ENCODE peak calls at places on chromosomes 16 and 17, in seven cellular contexts. C is K562, A is Panc1, K is H1, B is HepG2, S is HCT116, N is GM12878. L is an unnamed sample.

GRCh38 chr16:17101646-17102045 is 369.1 kb downstream of the XYLT1 start:
- DNase-seq in C (peak; percentile 49), A (no peak), K (no peak), B (no peak), S (peak; percentile 54), N (no peak), L (no peak)

GRCh38 chr17:50559674-50560184 is 786 bp upstream of the CACNA1G start:
- DNase-seq in C (peak; percentile 78), A (no peak), K (peak; percentile 78), B (no peak), S (peak; percentile 64), N (no peak), L (peak; percentile 82)

GRCh38 chr17:80782536-80783427 is 208.9 kb upstream of the CHMP6 start:
- DNase-seq in C (no peak), A (no peak), K (no peak), B (no peak), S (no peak), N (no peak), L (no peak)

GRCh38 chr16:1446296-1447080 is 2.1 kb upstream of the CCDC154 start:
- DNase-seq in C (no peak), A (no peak), K (no peak), B (no peak), S (no peak), N (no peak), L (no peak)

GRCh38 chr16:17470871-17471744 is at the start of gene XYLT1:
- DNase-seq in C (no peak), A (no peak), K (no peak), B (no peak), S (no peak), N (no peak), L (peak; percentile 89)

GRCh38 chr16:85391175-85391707 is 221.9 kb upstream of the GSE1 start:
- DNase-seq in C (no peak), A (no peak), K (no peak), B (no peak), S (no peak), N (no peak), L (no peak)

GRCh38 chr16:84284168-84284722 is 10.4 kb upstream of the WFDC1 start:
- DNase-seq in C (peak; percentile 12), A (no peak), K (no peak), B (peak; percentile 48), S (no peak), N (no peak), L (peak; percentile 70)

GRCh38 chr17:74879308-74879707 is 6.5 kb upstream of the FDXR start:
- DNase-seq in C (no peak), A (no peak), K (no peak), B (no peak), S (no peak), N (no peak), L (no peak)

GRCh38 chr16:85017151-85017550 is 5.8 kb upstream of the ZDHHC7 start:
- DNase-seq in C (no peak), A (no peak), K (no peak), B (no peak), S (no peak), N (peak; percentile 19), L (no peak)

GRCh38 chr16:19704321-19705130 is 13.5 kb downstream of the KNOP1 start:
- DNase-seq in C (no peak), A (no peak), K (no peak), B (no peak), S (no peak), N (no peak), L (no peak)

GRCh38 chr17:7940034-7940433 is 8.0 kb downstream of the CNTROB start:
- DNase-seq in C (no peak), A (no peak), K (no peak), B (no peak), S (no peak), N (no peak), L (no peak)

GRCh38 chr17:1201132-1201702 is 21.4 kb upstream of the ABR start:
- DNase-seq in C (no peak), A (no peak), K (no peak), B (no peak), S (no peak), N (no peak), L (no peak)

GRCh38 chr17:32503251-32504165 is 16.7 kb downstream of the CDK5R1 start:
- DNase-seq in C (no peak), A (no peak), K (no peak), B (no peak), S (no peak), N (peak; percentile 98), L (no peak)

GRCh38 chr16:23642246-23642774 is 1.0 kb downstream of the DCTN5 start:
- DNase-seq in C (peak; percentile 7), A (no peak), K (no peak), B (no peak), S (no peak), N (no peak), L (no peak)

GRCh38 chr17:5883775-5884665 is 186.2 kb upstream of the WSCD1 start:
- DNase-seq in C (no peak), A (peak; percentile 27), K (no peak), B (no peak), S (no peak), N (no peak), L (no peak)

GRCh38 chr17:58232707-58233156 is 5.7 kb upstream of the LPO start:
- DNase-seq in C (peak; percentile 76), A (no peak), K (no peak), B (no peak), S (no peak), N (peak; percentile 87), L (no peak)

GRCh38 chr17:44254696-44255095 is 13.2 kb downstream of the SLC4A1 start:
- DNase-seq in C (no peak), A (no peak), K (no peak), B (no peak), S (no peak), N (no peak), L (no peak)

GRCh38 chr16:17261197-17261858 is 209.4 kb downstream of the XYLT1 start:
- DNase-seq in C (no peak), A (no peak), K (no peak), B (no peak), S (no peak), N (no peak), L (no peak)

GRCh38 chr17:69485901-69486643 is 71.6 kb downstream of the MAP2K6 start:
- DNase-seq in C (no peak), A (no peak), K (no peak), B (no peak), S (no peak), N (no peak), L (no peak)

GRCh38 chr17:34797724-34798123 is 163.5 kb downstream of the CCT6B start:
- DNase-seq in C (peak; percentile 42), A (no peak), K (peak; percentile 41), B (peak; percentile 6), S (no peak), N (no peak), L (no peak)

GRCh38 chr17:47323382-47324223 is at the start of gene EFCAB13:
- DNase-seq in C (peak; percentile 94), A (peak; percentile 50), K (peak; percentile 85), B (peak; percentile 84), S (no peak), N (peak; percentile 54), L (peak; percentile 99)

GRCh38 chr16:35573407-35573806 is 2114.0 kb downstream of the TP53TG3F start:
- DNase-seq in C (no peak), A (no peak), K (no peak), B (no peak), S (no peak), N (no peak), L (no peak)
- TF ChIP-seq SIN3A in C (no peak), A (no peak), K (no peak), B (no peak), S (no peak), N (no peak), L (no peak)

DNA sequence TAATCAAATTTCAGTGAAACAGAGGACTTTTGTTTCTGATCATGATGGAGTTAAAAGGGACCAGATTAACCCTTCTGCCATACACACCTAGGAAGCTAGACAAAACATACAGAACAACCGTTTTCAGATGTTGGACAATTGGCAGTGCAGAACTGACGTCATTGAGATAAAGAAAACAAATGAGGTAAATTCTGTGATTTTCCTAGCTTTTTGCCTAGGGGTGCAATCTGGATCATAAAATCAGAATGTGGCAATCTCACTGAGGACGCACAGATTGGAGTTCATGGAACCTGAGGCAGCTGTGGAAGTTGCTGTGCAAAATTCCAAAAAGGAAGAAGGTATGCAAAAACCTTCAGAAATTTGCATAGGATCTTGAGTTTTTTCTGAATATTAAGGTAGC is 15.0 kb upstream of the USP32 start:
- DNase-seq in C (no peak), A (no peak), K (no peak), B (no peak), S (no peak), N (no peak), L (no peak)
- TF ChIP-seq SIN3A in C (no peak), A (no peak), K (no peak), B (no peak), S (no peak), N (no peak), L (no peak)

GRCh38 chr16:72952404-72953301 is 95.3 kb downstream of the ZFHX3 start:
- DNase-seq in C (no peak), A (no peak), K (no peak), B (no peak), S (no peak), N (no peak), L (peak; percentile 57)
- TF ChIP-seq SIN3A in C (no peak), A (no peak), K (no peak), B (no peak), S (no peak), N (no peak), L (peak; percentile 51)

GRCh38 chr17:54899201-54899600 is 1.5 kb upstream of the TOM1L1 start:
- DNase-seq in C (no peak), A (no peak), K (no peak), B (no peak), S (no peak), N (no peak), L (peak; percentile 34)

GRCh38 chr17:54902017-54902416 is 1.4 kb downstream of the TOM1L1 start:
- DNase-seq in C (no peak), A (no peak), K (no peak), B (no peak), S (no peak), N (no peak), L (no peak)

GRCh38 chr17:54899721-54900456 is 763 bp upstream of the TOM1L1 start:
- DNase-seq in C (peak; percentile 51), A (no peak), K (peak; percentile 29), B (peak; percentile 27), S (no peak), N (no peak), L (peak; percentile 78)

GRCh38 chr17:54901230-54901847 is 687 bp downstream of the TOM1L1 start:
- DNase-seq in C (no peak), A (no peak), K (no peak), B (peak; percentile 16), S (peak; percentile 48), N (no peak), L (peak; percentile 27)

DNA sequence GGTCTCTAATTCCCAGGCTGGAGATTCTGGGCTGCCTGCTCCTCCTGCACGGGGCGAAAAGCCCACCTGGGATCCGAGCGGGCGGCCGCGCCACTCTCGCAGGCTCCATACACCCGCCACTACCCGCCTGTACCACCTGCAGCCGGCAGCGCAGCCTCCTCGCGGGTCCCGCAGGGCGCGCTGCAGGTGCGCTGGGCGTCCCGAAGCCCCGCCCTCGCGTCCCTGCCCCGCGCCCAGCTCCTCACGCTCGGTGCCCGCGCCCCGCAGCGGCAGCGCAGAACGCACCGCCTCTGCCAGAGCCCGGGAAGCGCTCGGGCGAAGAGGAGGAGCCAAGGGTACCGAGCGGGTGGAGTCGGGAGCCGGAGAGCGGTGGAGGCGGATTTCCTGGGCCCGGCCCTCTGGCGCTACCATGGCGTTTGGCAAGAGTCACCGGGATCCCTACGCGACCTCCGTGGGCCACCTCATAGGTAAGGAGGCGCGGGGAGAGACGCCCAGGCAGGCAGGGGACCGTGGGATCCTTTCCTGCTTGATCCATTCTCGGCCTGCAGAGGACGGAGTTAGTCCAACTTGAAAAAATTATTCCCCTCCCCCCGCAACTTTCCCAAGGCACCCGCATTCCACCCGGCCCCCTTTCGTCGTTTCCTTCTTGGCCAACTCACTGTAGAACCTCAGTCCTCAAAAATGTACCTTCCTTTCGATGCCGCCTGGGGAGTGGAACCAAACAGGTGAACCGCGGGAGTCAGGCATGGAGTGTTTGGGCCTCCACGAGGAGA is at the start of gene TOM1L1:
- DNase-seq in C (peak; percentile 77), A (no peak), K (peak; percentile 56), B (peak; percentile 87), S (peak; percentile 86), N (no peak), L (peak; percentile 92)
- TF ChIP-seq SIN3A in C (no peak), A (peak; percentile 27), K (peak; percentile 12), B (peak; percentile 57), S (no peak), N (no peak), L (no peak)